ENCODE peak calls at places on chromosome 13, in seven cellular contexts. L, R, D, T, U, A and M are unnamed samples.

GRCh38 chr13:98207411-98207810 is 30.3 kb upstream of the RNF113B start:
- DNase-seq in A (no peak), D (no peak), U (no peak), T (no peak), R (no peak), L (no peak), M (no peak)

GRCh38 chr13:85497652-85498051 is 301.6 kb downstream of the SLITRK6 start:
- DNase-seq in L (no peak), T (no peak), D (no peak), A (no peak), R (no peak), U (no peak), M (no peak)

GRCh38 chr13:42152495-42152894 is 104.0 kb downstream of the DGKH start:
- DNase-seq in R (no peak), D (no peak), T (no peak), L (no peak), A (no peak), U (no peak), M (no peak)

GRCh38 chr13:83884141-83884540 is 1.9 kb upstream of the SLITRK1 start:
- DNase-seq in U (no peak), D (no peak), R (no peak), T (no peak), A (no peak), L (no peak), M (no peak)

GRCh38 chr13:19781526-19781925 is 1.2 kb downstream of the PSPC1 start:
- DNase-seq in A (no peak), T (peak), L (no peak), R (no peak), U (no peak), D (no peak), M (no peak)

GRCh38 chr13:54248306-54248705 is 1219.7 kb downstream of the OLFM4 start:
- DNase-seq in U (no peak), R (no peak), D (no peak), L (no peak), A (no peak), T (no peak), M (no peak)

GRCh38 chr13:68481130-68481529 is 1251.0 kb upstream of the PCDH9 start:
- DNase-seq in L (no peak), D (no peak), A (no peak), T (no peak), R (no peak), U (no peak), M (no peak)

GRCh38 chr13:32299893-32300292 is 15.3 kb downstream of the ZAR1L start:
- DNase-seq in R (no peak), D (no peak), A (no peak), T (no peak), U (no peak), L (no peak), M (no peak)

GRCh38 chr13:26247608-26248007 is 6.3 kb upstream of the CDK8 start:
- DNase-seq in D (no peak), A (no peak), U (peak), L (no peak), R (no peak), T (no peak), M (no peak)

GRCh38 chr13:22176968-22177545 is 506.2 kb downstream of the FGF9 start:
- DNase-seq in U (no peak), T (no peak), L (no peak), R (no peak), D (no peak), A (no peak), M (no peak)

GRCh38 chr13:45630791-45631190 is 15.3 kb upstream of the ERICH6B start:
- DNase-seq in L (no peak), T (no peak), A (no peak), D (no peak), U (no peak), R (no peak), M (no peak)

GRCh38 chr13:41313117-41313516 is 2.0 kb downstream of the NAA16 start:
- DNase-seq in D (no peak), L (no peak), R (no peak), A (no peak), U (no peak), T (no peak), M (no peak)

GRCh38 chr13:29573190-29573589 is 22.3 kb downstream of the SLC7A1 start:
- DNase-seq in L (no peak), U (no peak), D (peak), R (peak), T (peak), A (peak), M (no peak)

GRCh38 chr13:71830736-71831135 is 36.3 kb downstream of the DACH1 start:
- DNase-seq in U (no peak), R (no peak), T (no peak), L (no peak), A (no peak), D (no peak), M (no peak)

GRCh38 chr13:37657134-37657533 is 58.6 kb upstream of the POSTN start:
- DNase-seq in L (no peak), T (no peak), R (no peak), D (no peak), U (no peak), A (no peak), M (no peak)

GRCh38 chr13:37651371-37651770 is 52.8 kb upstream of the POSTN start:
- DNase-seq in D (no peak), R (no peak), L (no peak), U (no peak), T (no peak), A (no peak), M (no peak)

GRCh38 chr13:37652596-37652995 is 54.0 kb upstream of the POSTN start:
- DNase-seq in L (no peak), D (no peak), U (no peak), A (no peak), R (no peak), T (no peak), M (no peak)

GRCh38 chr13:37651891-37652290 is 53.3 kb upstream of the POSTN start:
- DNase-seq in U (no peak), A (no peak), L (no peak), T (no peak), D (no peak), R (no peak), M (no peak)

DNA sequence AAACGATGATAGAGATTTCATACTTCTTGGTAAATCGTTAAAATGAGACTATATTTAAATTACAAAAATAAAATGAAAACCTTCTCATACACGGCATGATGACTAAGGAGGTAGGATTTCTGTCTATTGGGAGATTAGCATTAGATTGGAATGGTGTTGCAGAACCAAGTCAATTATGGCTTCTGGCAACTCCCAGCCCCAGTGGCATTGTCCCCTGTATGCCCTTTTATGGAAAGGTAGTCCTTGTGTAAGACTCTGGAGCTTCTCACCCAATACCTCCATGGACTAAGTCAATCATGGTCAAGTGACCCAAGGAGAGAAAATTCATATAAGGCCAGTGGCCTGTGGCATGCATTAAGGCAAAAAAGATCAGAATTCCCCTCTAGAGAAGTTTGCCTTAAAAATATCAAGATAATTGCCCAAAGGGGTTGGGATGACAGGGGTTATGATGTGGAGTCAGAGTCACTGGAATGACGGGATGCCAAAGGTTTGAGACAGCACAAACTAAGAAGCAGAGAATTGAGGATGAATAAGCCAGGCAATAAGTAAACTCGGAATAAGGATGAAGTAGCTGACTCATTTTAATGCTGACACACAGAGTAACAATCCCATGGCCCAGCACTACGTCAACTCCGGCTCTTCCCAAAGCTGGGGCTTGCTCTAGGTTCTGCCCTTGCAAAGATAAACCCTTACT is 57.8 kb upstream of the POSTN start:
- DNase-seq in T (no peak), D (no peak), U (no peak), R (no peak), L (no peak), A (no peak), M (no peak)
- H3K4me3 ChIP-seq in T (no peak), D (no peak), U (no peak), R (no peak), L (no peak), A (no peak), M (no peak)

DNA sequence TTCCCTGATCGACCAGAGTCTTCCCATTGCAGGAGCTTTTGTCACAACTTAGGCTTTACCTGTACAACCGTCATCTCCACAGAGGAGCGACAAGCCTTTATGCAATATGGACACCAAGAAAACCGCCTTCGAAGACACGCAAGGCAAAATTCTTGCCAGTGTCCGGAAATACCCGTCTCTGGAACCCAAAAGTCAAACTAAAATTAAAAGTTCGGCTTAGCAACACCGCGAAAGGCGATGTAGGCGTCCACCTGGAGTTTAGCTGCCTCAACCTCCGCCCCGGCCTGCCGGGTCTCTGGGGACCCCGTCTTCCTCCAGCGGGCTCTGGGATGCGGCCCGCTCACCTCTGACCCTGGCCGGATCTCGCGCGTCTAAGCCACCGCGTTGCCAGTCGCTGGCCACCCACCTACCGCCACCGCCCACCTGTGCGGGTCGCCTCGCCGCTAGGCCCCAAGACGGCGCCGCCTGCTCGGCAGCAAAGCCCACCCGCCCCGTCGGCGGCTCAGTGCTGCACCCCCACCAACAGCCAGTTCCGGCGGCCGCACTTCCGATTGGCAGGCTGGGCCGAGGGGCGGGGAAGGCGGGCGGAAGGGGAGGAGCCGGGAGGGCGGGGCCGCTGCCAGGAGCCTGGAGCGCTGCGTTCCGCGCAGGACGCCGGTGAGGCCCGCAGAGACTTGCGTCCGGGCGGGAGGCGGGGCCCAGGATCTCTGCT is at the start of gene SUPT20H:
- DNase-seq in R (peak), U (peak), D (peak), T (peak), A (peak), L (peak), M (peak)
- TF ChIP-seq EP300 in R (no peak), U (no peak), D (peak), T (no peak), A (peak), L (no peak), M (no peak)

DNA sequence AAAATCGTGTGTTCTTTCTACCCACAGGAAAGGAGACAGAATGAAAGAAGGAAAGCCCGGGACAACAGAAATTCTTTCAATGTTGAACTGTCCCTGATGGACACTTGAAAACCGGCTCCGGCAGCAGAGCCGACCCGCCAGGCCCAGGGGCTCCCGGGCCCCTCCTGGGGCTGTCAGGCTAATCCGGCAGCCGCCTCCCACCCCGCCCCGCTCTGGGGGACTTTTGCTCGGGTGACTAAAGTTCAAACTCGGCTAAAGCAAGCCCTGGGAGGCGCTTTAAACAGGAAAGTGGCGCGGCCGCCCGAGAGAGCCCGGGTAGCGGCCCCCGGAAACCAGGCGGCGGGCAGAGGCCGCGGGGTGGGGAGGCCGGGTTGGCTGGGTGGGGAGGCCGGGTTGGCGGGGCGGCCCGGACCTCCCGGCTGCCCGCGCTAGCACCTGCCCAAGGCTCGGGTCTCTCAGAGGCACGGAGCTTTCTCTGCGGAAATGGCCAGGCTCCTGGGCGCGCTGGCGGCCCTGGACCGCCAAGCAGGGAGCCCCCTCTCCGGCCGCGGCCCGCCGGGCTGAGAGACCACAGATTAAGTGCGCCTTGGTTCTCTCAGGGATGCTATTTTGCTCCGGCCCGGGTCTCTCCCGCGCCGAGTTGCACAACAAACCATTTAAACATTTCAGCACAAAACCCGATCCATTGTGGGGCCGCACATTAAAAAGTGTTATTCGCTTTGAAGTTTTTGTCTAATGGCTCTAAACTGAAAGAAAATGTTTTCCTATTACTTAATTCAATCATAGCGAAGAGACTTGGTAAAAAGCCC is 2.6 kb upstream of the GSX1 start:
- DNase-seq in T (no peak), R (no peak), D (no peak), A (no peak), U (no peak), L (no peak), M (no peak)
- H3K4me3 ChIP-seq in T (no peak), R (no peak), D (peak), A (peak), U (no peak), L (no peak), M (peak)

GRCh38 chr13:91042870-91043269 is 304.6 kb upstream of the MIR17HG start:
- DNase-seq in L (no peak), R (no peak), T (no peak), D (no peak), U (no peak), A (no peak), M (no peak)

GRCh38 chr13:91031508-91031907 is 316.0 kb upstream of the MIR17HG start:
- DNase-seq in D (no peak), T (no peak), U (no peak), L (no peak), A (no peak), R (no peak), M (no peak)

GRCh38 chr13:91032104-91032503 is 315.4 kb upstream of the MIR17HG start:
- DNase-seq in T (no peak), U (no peak), D (no peak), A (no peak), L (no peak), R (no peak), M (no peak)

DNA sequence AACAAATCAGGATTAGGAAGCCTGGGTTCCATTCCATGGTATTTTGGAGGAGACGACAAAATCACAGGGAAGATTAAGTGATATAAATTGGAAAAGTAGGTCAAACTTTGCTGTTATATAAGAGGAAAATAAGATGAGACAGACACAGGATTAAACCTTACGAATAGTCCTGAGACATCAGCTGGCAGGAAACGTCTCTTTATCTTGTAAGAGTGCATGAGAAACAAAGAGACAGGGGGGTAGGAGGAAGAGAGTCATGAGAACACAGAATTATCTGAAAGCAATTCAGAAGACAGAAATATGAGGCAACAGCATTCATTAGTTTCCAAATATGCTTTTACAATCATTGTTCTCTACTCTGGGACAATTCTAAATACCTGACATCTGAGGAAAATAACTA is 310.6 kb upstream of the MIR17HG start:
- DNase-seq in U (no peak), T (no peak), D (no peak), R (no peak), A (no peak), L (no peak), M (no peak)
- TF ChIP-seq EP300 in U (no peak), T (no peak), D (no peak), R (no peak), A (no peak), L (no peak), M (no peak)